ENCODE peak calls at places on chromosome 7, in ten cellular contexts. B, R, M, T, J, Y, A, V, Z and E are unnamed samples.

GRCh38 chr7:30224511-30225031 is 59.8 kb upstream of the ZNRF2 start:
- DNase-seq in B (no peak), R (no peak), M (no peak), T (no peak), J (no peak), Y (no peak), A (peak; percentile 45), V (no peak), Z (peak; percentile 30), E (no peak)

GRCh38 chr7:12458520-12459131 is 55.0 kb upstream of the VWDE start:
- DNase-seq in B (no peak), R (no peak), M (peak; percentile 43), T (no peak), J (no peak), Y (no peak), A (no peak), V (peak; percentile 40), Z (peak; percentile 25), E (peak; percentile 57)

GRCh38 chr7:38000272-38000671 is 79.8 kb downstream of the EPDR1 start:
- DNase-seq in B (no peak), R (no peak), M (no peak), T (no peak), J (no peak), Y (no peak), A (no peak), V (no peak), Z (no peak), E (no peak)

GRCh38 chr7:116812905-116813304 is 49.5 kb upstream of the CAPZA2 start:
- DNase-seq in B (no peak), R (no peak), M (no peak), T (no peak), J (no peak), Y (no peak), A (no peak), V (no peak), Z (no peak), E (no peak)

GRCh38 chr7:19051767-19052375 is 65.6 kb downstream of the TWIST1 start:
- DNase-seq in B (no peak), R (peak; percentile 8), M (peak; percentile 20), T (peak; percentile 37), J (no peak), Y (no peak), A (peak; percentile 30), V (peak; percentile 48), Z (peak; percentile 38), E (peak; percentile 47)

GRCh38 chr7:3961857-3962503 is 660.9 kb downstream of the SDK1 start:
- DNase-seq in B (no peak), R (no peak), M (no peak), T (no peak), J (no peak), Y (no peak), A (no peak), V (no peak), Z (no peak), E (no peak)

GRCh38 chr7:15628876-15629275 is 57.6 kb downstream of the MEOX2 start:
- DNase-seq in B (no peak), R (no peak), M (no peak), T (no peak), J (no peak), Y (no peak), A (no peak), V (no peak), Z (peak; percentile 3), E (no peak)

GRCh38 chr7:52270301-52270700 is 765.1 kb upstream of the POM121L12 start:
- DNase-seq in B (no peak), R (no peak), M (no peak), T (no peak), J (no peak), Y (no peak), A (no peak), V (no peak), Z (no peak), E (no peak)

GRCh38 chr7:136405931-136406777 is 429.0 kb upstream of the MTPN start:
- DNase-seq in B (no peak), R (peak; percentile 11), M (peak; percentile 22), T (peak; percentile 29), J (no peak), Y (peak; percentile 67), A (peak; percentile 50), V (peak; percentile 60), Z (peak; percentile 53), E (peak; percentile 57)

GRCh38 chr7:82441916-82442478 is 1.6 kb downstream of the CACNA2D1 start:
- DNase-seq in B (no peak), R (no peak), M (no peak), T (no peak), J (no peak), Y (no peak), A (no peak), V (no peak), Z (peak; percentile 41), E (no peak)

GRCh38 chr7:99433158-99433557 is 5.4 kb downstream of the PTCD1 start:
- DNase-seq in B (no peak), R (no peak), M (no peak), T (no peak), J (no peak), Y (no peak), A (no peak), V (no peak), Z (no peak), E (no peak)

GRCh38 chr7:99437946-99438572 is 539 bp downstream of the PTCD1 start:
- DNase-seq in B (no peak), R (no peak), M (no peak), T (no peak), J (no peak), Y (no peak), A (no peak), V (no peak), Z (no peak), E (peak; percentile 44)

GRCh38 chr7:99440195-99440594 is 1.5 kb downstream of the CPSF4 start:
- DNase-seq in B (no peak), R (no peak), M (no peak), T (no peak), J (no peak), Y (no peak), A (no peak), V (no peak), Z (peak; percentile 18), E (peak; percentile 15)

DNA sequence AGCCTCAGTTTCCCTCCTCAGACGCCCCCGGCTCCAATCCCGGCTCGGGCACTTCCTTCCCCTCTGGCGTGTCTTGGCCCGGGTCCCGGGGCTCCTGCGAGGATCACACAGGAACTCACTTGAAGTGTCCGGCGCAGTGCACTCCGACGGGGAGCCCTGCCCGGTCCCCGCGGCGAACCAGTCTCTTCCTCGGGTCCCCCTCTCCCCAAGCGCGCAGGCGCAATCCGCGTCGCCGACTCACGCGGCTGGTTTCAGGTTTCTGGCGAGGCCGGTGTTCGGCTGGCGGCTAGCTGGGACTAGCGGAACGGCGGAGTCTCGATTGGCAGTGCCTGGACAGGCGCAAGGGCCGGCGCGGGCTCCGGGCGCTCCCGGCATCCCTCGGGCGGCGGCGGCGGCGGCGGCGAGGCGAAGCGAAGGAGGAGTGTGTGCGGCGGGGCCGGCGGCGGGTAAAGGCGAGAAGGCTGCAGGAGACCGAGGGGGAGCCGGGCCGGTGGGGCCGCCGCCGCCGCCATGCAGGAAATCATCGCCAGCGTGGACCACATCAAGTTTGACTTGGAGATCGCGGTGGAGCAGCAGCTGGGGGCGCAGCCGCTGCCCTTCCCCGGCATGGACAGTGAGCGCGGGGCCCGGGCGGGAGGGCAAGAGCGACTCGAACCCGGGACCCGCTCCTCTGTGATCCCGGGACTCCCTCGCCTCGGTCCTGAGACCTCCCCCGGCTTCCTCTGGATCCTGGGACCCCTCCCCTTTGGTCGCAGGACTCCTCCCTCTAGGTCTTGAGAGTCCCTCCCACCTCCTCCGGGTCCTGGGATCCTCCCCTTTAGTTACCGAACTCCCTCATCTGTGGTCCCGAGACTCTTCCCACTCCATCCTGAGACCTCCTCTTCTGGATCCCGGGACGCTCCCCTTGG is at the start of the genes CPSF4 and PTCD1:
- DNase-seq in B (peak; percentile 69), R (peak; percentile 98), M (peak; percentile 98), T (peak; percentile 96), J (peak; percentile 99), Y (peak; percentile 98), A (peak; percentile 96), V (peak; percentile 98), Z (peak; percentile 94), E (peak; percentile 95)
- TF ChIP-seq POLR2A in B (peak; percentile 57), R (peak; percentile 75), M (peak; percentile 64), T (no peak), J (no peak), Y (peak; percentile 28), A (peak; percentile 34), V (peak; percentile 90), Z (peak; percentile 41), E (peak; percentile 59)

GRCh38 chr7:126211875-126212274 is 1040.9 kb downstream of the GRM8 start:
- DNase-seq in B (no peak), R (no peak), M (no peak), T (no peak), J (no peak), Y (no peak), A (no peak), V (no peak), Z (no peak), E (no peak)
- TF ChIP-seq POLR2A in B (no peak), R (no peak), M (no peak), T (no peak), J (no peak), Y (no peak), A (no peak), V (no peak), Z (no peak), E (no peak)

DNA sequence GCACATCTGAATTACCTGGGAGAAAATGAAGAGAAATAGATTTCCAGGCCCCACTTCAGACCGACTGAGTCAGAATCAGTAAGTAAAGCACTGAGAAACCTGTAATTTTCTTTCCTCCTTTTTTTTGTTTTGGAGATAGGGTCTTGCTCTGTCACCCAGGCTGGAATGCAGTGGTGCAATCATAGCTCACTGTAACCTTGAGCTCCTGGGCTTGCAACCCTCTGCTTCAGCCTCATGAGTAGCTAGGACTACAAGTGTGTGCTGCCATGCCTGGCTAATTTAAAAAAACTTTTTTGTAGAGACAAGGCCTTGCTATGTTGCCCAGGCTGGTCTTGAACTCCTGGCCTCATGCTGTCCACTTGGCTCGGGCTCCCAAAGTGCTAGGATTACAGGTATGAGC is 260.2 kb downstream of the STK31 start:
- DNase-seq in B (no peak), R (no peak), M (no peak), T (no peak), J (no peak), Y (no peak), A (no peak), V (no peak), Z (no peak), E (no peak)
- TF ChIP-seq POLR2A in B (no peak), R (no peak), M (no peak), T (no peak), J (no peak), Y (no peak), A (no peak), V (no peak), Z (no peak), E (no peak)

DNA sequence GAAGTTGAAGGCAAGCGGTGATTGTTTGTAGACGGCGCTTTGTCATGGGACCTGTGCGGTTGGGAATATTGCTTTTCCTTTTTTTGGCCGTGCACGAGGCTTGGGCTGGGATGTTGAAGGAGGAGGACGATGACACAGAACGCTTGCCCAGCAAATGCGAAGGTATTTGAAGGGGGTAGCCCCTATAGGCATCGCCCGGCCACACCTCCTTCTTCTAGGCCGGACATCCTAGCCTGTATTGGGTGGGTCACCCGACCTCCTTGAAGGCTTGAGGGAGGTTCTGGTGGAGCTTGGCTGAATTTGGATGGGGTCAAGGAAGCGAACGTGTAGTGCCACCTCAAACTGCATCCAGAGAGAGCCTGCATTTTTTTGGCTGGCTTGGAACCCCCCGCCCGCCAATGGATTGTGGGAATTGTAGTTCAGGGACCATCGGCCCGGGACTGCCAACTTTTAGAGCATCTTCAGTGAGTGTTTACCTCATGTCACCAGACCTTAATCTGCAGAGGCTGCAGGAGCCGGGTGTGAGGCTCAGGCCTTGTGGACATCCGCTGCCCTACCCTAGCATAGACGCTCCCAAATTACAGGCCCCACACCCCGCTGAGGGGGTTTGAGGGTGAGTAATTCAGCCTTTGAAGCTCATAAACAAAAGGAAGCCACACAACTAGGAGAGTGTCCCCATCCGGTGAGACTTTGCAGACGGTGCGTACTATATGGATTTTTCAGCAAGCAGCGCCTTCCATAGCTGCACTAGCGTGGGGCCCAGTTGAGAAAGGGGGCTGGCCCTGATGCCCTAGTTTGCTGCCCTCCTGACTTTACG is 475 bp downstream of the CNPY4 start:
- DNase-seq in B (no peak), R (peak; percentile 64), M (peak; percentile 83), T (peak; percentile 47), J (peak; percentile 95), Y (peak; percentile 93), A (peak; percentile 45), V (peak; percentile 59), Z (peak; percentile 58), E (peak; percentile 77)
- TF ChIP-seq POLR2A in B (no peak), R (no peak), M (peak; percentile 45), T (no peak), J (no peak), Y (no peak), A (no peak), V (no peak), Z (no peak), E (peak; percentile 38)